ENCODE peak calls at places on chromosomes 13 and 19, in five cellular contexts. One of them, this sample, is unnamed.

GRCh38 chr13:100363351-100363750 is 225.2 kb downstream of the GGACT start:
- DNase-seq in H1: no peak
- DNase-seq in NT2/D1: no peak
- DNase-seq in HepG2: no peak
- DNase-seq in GM12878: no peak
- DNase-seq in this sample: no peak

GRCh38 chr13:55244991-55245644 is 1895.6 kb upstream of the PRR20A start:
- DNase-seq in H1: peak; percentile 46
- DNase-seq in NT2/D1: peak; percentile 32
- DNase-seq in HepG2: peak; percentile 1
- DNase-seq in GM12878: no peak
- DNase-seq in this sample: peak; percentile 26

GRCh38 chr13:45826741-45827140 is 24.8 kb downstream of the SIAH3 start:
- DNase-seq in H1: no peak
- DNase-seq in NT2/D1: no peak
- DNase-seq in HepG2: no peak
- DNase-seq in GM12878: peak; percentile 32
- DNase-seq in this sample: no peak

GRCh38 chr19:55113570-55114039 is 3.8 kb downstream of the PPP1R12C start:
- DNase-seq in H1: no peak
- DNase-seq in NT2/D1: peak; percentile 75
- DNase-seq in HepG2: peak; percentile 38
- DNase-seq in GM12878: no peak
- DNase-seq in this sample: peak; percentile 48

GRCh38 chr13:79338343-79338742 is 67.7 kb downstream of the RBM26 start:
- DNase-seq in H1: no peak
- DNase-seq in NT2/D1: no peak
- DNase-seq in HepG2: no peak
- DNase-seq in GM12878: no peak
- DNase-seq in this sample: peak; percentile 35

GRCh38 chr19:54525636-54526035 is 23.0 kb downstream of the LAIR2 start:
- DNase-seq in H1: no peak
- DNase-seq in NT2/D1: no peak
- DNase-seq in HepG2: peak; percentile 19
- DNase-seq in GM12878: no peak
- DNase-seq in this sample: no peak

GRCh38 chr19:47514151-47514868 is 553 bp downstream of the NAPA start:
- DNase-seq in H1: no peak
- DNase-seq in NT2/D1: no peak
- DNase-seq in HepG2: no peak
- DNase-seq in GM12878: no peak
- DNase-seq in this sample: no peak

GRCh38 chr19:45020071-45020470 is 18.8 kb upstream of the CLASRP start:
- DNase-seq in H1: no peak
- DNase-seq in NT2/D1: no peak
- DNase-seq in HepG2: peak; percentile 58
- DNase-seq in GM12878: no peak
- DNase-seq in this sample: no peak

GRCh38 chr19:36054733-36055686 is at the start of gene WDR62:
- DNase-seq in H1: no peak
- DNase-seq in NT2/D1: peak; percentile 69
- DNase-seq in HepG2: peak; percentile 85
- DNase-seq in GM12878: peak; percentile 4
- DNase-seq in this sample: peak; percentile 93

GRCh38 chr19:36707134-36707533 is 19.7 kb downstream of the ZNF567 start:
- DNase-seq in H1: no peak
- DNase-seq in NT2/D1: no peak
- DNase-seq in HepG2: no peak
- DNase-seq in GM12878: no peak
- DNase-seq in this sample: no peak

GRCh38 chr13:78228940-78229339 is 310.3 kb upstream of the EDNRB start:
- DNase-seq in H1: no peak
- DNase-seq in NT2/D1: no peak
- DNase-seq in HepG2: no peak
- DNase-seq in GM12878: no peak
- DNase-seq in this sample: no peak

GRCh38 chr19:2290441-2291184 is 8.6 kb upstream of the PEAK3 start:
- DNase-seq in H1: no peak
- DNase-seq in NT2/D1: no peak
- DNase-seq in HepG2: no peak
- DNase-seq in GM12878: no peak
- DNase-seq in this sample: no peak

GRCh38 chr13:20702530-20702929 is 969 bp upstream of the IL17D start:
- DNase-seq in H1: no peak
- DNase-seq in NT2/D1: no peak
- DNase-seq in HepG2: no peak
- DNase-seq in GM12878: no peak
- DNase-seq in this sample: no peak

GRCh38 chr19:10452726-10453620 is 32.6 kb downstream of the PDE4A start:
- DNase-seq in H1: no peak
- DNase-seq in NT2/D1: no peak
- DNase-seq in HepG2: no peak
- DNase-seq in GM12878: no peak
- DNase-seq in this sample: no peak

GRCh38 chr13:27139565-27139964 is 32.0 kb downstream of the USP12 start:
- DNase-seq in H1: no peak
- DNase-seq in NT2/D1: no peak
- DNase-seq in HepG2: no peak
- DNase-seq in GM12878: no peak
- DNase-seq in this sample: no peak

GRCh38 chr13:30719521-30719914 is 15.8 kb upstream of the ALOX5AP start:
- DNase-seq in H1: no peak
- DNase-seq in NT2/D1: no peak
- DNase-seq in HepG2: no peak
- DNase-seq in GM12878: no peak
- DNase-seq in this sample: no peak

GRCh38 chr13:51579676-51580075 is 4.6 kb upstream of the WDFY2 start:
- DNase-seq in H1: no peak
- DNase-seq in NT2/D1: no peak
- DNase-seq in HepG2: peak; percentile 20
- DNase-seq in GM12878: no peak
- DNase-seq in this sample: no peak
- TF ChIP-seq SUZ12 in H1: no peak
- TF ChIP-seq SUZ12 in NT2/D1: no peak
- TF ChIP-seq SUZ12 in HepG2: no peak
- TF ChIP-seq SUZ12 in GM12878: no peak
- TF ChIP-seq SUZ12 in this sample: no peak

DNA sequence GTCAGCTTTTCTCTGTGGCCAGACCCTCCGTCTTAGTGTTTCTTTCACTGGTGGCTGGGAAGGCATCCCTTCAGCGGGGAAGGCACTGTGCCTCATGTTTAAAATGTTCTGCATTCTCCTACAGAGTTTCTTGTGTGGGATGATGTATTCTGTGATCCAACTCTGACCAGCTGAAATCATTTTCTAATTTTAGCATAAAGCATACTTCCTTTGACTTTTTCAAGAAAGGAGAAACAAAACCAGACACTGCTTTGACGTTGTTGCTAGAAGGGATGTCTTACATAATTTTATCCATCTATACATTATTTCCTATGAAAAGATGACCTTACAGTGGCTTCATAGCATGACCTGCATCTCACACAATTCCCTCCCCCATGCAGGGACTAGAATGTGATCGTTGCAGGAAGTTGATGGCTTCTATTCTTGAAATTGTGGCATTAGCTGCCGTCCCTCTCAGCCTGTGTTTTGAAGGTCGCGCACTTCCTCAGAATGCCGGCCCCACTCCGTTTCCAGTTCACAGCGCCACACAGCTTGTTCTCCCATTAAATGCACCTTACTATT is 38.6 kb upstream of the TEX29 start:
- DNase-seq in H1: no peak
- DNase-seq in NT2/D1: no peak
- DNase-seq in HepG2: no peak
- DNase-seq in GM12878: no peak
- DNase-seq in this sample: no peak
- TF ChIP-seq SUZ12 in H1: no peak
- TF ChIP-seq SUZ12 in NT2/D1: no peak
- TF ChIP-seq SUZ12 in HepG2: no peak
- TF ChIP-seq SUZ12 in GM12878: no peak
- TF ChIP-seq SUZ12 in this sample: no peak

DNA sequence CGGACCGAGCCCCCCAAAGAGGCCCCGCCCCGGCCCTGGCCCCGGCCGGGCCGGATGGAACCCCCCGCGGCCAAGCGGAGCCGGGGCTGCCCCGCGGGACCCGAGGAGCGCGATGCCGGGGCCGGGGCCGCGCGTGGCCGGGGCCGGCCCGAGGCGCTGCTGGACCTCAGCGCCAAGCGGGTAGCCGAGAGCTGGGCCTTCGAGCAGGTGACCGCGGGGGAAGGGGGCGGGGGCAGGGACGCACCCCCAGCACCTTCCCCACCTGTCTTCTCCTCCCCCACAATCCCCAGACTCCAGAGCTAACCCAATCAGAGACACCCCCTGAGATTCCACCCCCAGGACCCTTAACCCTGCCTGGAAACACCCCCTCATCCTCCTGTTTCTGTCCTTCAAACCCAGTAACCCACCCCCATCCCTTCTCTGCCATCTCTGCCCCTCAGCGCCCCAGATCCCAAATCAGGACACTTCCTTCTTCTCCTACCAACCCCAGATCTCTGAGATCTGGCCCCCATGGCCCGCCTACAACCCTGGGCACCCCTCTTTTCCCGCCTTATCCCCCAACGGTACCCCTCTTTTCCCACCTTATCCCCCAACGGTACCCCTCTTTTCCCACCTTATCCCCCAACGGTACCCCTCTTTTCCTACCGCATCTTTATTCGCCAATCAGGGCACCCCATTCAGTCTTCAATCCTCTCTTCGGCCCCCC is 505 bp downstream of the ZSWIM4 start:
- DNase-seq in H1: no peak
- DNase-seq in NT2/D1: no peak
- DNase-seq in HepG2: no peak
- DNase-seq in GM12878: no peak
- DNase-seq in this sample: no peak
- TF ChIP-seq SUZ12 in H1: no peak
- TF ChIP-seq SUZ12 in NT2/D1: no peak
- TF ChIP-seq SUZ12 in HepG2: no peak
- TF ChIP-seq SUZ12 in GM12878: no peak
- TF ChIP-seq SUZ12 in this sample: no peak

GRCh38 chr19:14774373-14774772 is 4.0 kb downstream of the ADGRE2 start:
- DNase-seq in H1: no peak
- DNase-seq in NT2/D1: no peak
- DNase-seq in HepG2: no peak
- DNase-seq in GM12878: no peak
- DNase-seq in this sample: no peak
- TF ChIP-seq SUZ12 in H1: no peak
- TF ChIP-seq SUZ12 in NT2/D1: no peak
- TF ChIP-seq SUZ12 in HepG2: no peak
- TF ChIP-seq SUZ12 in GM12878: no peak
- TF ChIP-seq SUZ12 in this sample: no peak

GRCh38 chr13:113796948-113797676 is 38.1 kb downstream of the TMEM255B start:
- DNase-seq in H1: no peak
- DNase-seq in NT2/D1: no peak
- DNase-seq in HepG2: no peak
- DNase-seq in GM12878: no peak
- DNase-seq in this sample: no peak

GRCh38 chr13:113800576-113800926 is 41.5 kb downstream of the TMEM255B start:
- DNase-seq in H1: no peak
- DNase-seq in NT2/D1: no peak
- DNase-seq in HepG2: no peak
- DNase-seq in GM12878: no peak
- DNase-seq in this sample: no peak

GRCh38 chr13:113796211-113796875 is 37.3 kb downstream of the TMEM255B start:
- DNase-seq in H1: no peak
- DNase-seq in NT2/D1: no peak
- DNase-seq in HepG2: no peak
- DNase-seq in GM12878: no peak
- DNase-seq in this sample: no peak

GRCh38 chr13:113801289-113801961 is 42.4 kb downstream of the TMEM255B start:
- DNase-seq in H1: no peak
- DNase-seq in NT2/D1: no peak
- DNase-seq in HepG2: no peak
- DNase-seq in GM12878: no peak
- DNase-seq in this sample: no peak

GRCh38 chr13:113798200-113798811 is 39.3 kb downstream of the TMEM255B start:
- DNase-seq in H1: no peak
- DNase-seq in NT2/D1: no peak
- DNase-seq in HepG2: no peak
- DNase-seq in GM12878: no peak
- DNase-seq in this sample: no peak
- TF ChIP-seq SUZ12 in H1: no peak
- TF ChIP-seq SUZ12 in NT2/D1: no peak
- TF ChIP-seq SUZ12 in HepG2: no peak
- TF ChIP-seq SUZ12 in GM12878: no peak
- TF ChIP-seq SUZ12 in this sample: no peak

DNA sequence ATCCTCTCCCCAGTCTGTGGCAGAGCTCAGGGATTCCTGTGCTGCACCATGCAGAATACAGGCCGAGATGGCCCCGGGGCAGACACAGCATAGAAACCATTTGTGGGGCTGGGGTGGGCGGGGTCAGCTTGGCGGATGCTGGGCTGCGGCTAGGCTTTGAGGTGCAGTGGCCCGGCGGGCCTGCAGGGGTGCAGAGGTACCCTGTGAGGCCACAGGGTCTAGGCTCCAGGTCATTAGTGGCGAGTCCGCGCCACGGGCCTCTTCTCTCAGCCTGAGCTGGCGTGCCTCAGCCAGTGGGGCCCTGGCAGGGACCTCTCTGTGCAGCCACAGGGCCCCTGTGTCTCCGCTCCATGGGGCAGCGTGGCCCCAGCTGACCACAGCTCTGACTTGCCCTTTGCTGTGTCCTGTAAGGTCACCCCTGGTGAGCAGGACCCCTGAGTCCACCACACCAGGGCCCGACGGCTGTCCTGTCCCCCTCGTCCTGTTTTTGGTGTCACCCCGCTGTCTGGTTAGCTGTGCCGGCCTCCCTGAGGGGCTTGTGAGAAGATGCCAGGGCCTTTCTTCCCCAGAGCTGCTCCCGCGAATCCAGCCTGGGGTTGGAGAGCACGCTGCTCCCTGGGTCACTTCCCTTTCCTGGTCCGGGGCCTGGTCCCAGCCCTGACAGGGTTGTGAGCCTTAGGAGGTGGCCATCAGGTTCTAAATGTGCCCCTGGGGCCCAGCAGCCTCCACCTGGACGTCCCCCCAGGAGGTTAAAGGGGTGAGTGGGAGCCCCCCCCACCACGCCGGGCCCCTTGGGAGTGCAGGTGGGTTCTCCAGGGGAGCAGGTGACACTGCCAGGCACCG is 12.1 kb downstream of the KDM4B start:
- DNase-seq in H1: no peak
- DNase-seq in NT2/D1: peak; percentile 40
- DNase-seq in HepG2: no peak
- DNase-seq in GM12878: no peak
- DNase-seq in this sample: no peak
- TF ChIP-seq SUZ12 in H1: no peak
- TF ChIP-seq SUZ12 in NT2/D1: no peak
- TF ChIP-seq SUZ12 in HepG2: no peak
- TF ChIP-seq SUZ12 in GM12878: no peak
- TF ChIP-seq SUZ12 in this sample: no peak

GRCh38 chr19:23560051-23560450 is 127.0 kb downstream of the ZNF675 start:
- DNase-seq in H1: no peak
- DNase-seq in NT2/D1: no peak
- DNase-seq in HepG2: no peak
- DNase-seq in GM12878: no peak
- DNase-seq in this sample: no peak

GRCh38 chr19:23561341-23561740 is 125.7 kb downstream of the ZNF675 start:
- DNase-seq in H1: no peak
- DNase-seq in NT2/D1: no peak
- DNase-seq in HepG2: no peak
- DNase-seq in GM12878: no peak
- DNase-seq in this sample: no peak

GRCh38 chr19:23558541-23558940 is 128.5 kb downstream of the ZNF675 start:
- DNase-seq in H1: no peak
- DNase-seq in NT2/D1: no peak
- DNase-seq in HepG2: no peak
- DNase-seq in GM12878: no peak
- DNase-seq in this sample: no peak

GRCh38 chr19:23554548-23554947 is 132.5 kb downstream of the ZNF675 start:
- DNase-seq in H1: no peak
- DNase-seq in NT2/D1: no peak
- DNase-seq in HepG2: no peak
- DNase-seq in GM12878: no peak
- DNase-seq in this sample: no peak

GRCh38 chr19:23557381-23557780 is 129.6 kb downstream of the ZNF675 start:
- DNase-seq in H1: no peak
- DNase-seq in NT2/D1: no peak
- DNase-seq in HepG2: no peak
- DNase-seq in GM12878: no peak
- DNase-seq in this sample: no peak
- TF ChIP-seq SUZ12 in H1: no peak
- TF ChIP-seq SUZ12 in NT2/D1: no peak
- TF ChIP-seq SUZ12 in HepG2: no peak
- TF ChIP-seq SUZ12 in GM12878: no peak
- TF ChIP-seq SUZ12 in this sample: no peak